ENCODE peak calls at places on chromosomes 5 and 9, in four cellular contexts. X, A, C and I are unnamed samples.

GRCh38 chr9:18077941-18078678 is 395.8 kb upstream of the ADAMTSL1 start:
- DNase-seq in A (no peak), C (no peak), X (no peak), I (no peak)

GRCh38 chr9:134433101-134433500 is 106.8 kb downstream of the RXRA start:
- DNase-seq in X (no peak), A (no peak), C (no peak), I (no peak)

GRCh38 chr9:4464911-4465513 is 25.3 kb upstream of the SLC1A1 start:
- DNase-seq in X (no peak), A (no peak), C (no peak), I (peak)

GRCh38 chr9:88658311-88658822 is 123.4 kb downstream of the NXNL2 start:
- DNase-seq in X (no peak), A (no peak), C (no peak), I (no peak)

GRCh38 chr5:19577882-19578281 is 410.1 kb downstream of the CDH18 start:
- DNase-seq in A (no peak), C (no peak), X (no peak), I (no peak)

GRCh38 chr5:78972654-78973428 is 12.3 kb downstream of the ARSB start:
- DNase-seq in C (no peak), X (no peak), A (no peak), I (no peak)

GRCh38 chr9:8268216-8268878 is 468.8 kb upstream of the DMAC1 start:
- DNase-seq in A (no peak), X (no peak), C (no peak), I (no peak)

GRCh38 chr5:53946405-53947100 is 363.8 kb downstream of the ARL15 start:
- DNase-seq in X (no peak), C (no peak), A (no peak), I (no peak)

GRCh38 chr5:94777163-94777885 is 158.9 kb downstream of the SLF1 start:
- DNase-seq in C (no peak), A (no peak), X (no peak), I (no peak)

GRCh38 chr5:98722188-98722587 is 51.3 kb upstream of the RGMB start:
- DNase-seq in A (no peak), X (no peak), C (no peak), I (no peak)

GRCh38 chr5:178434851-178435250 is 155.3 kb downstream of the COL23A1 start:
- DNase-seq in C (no peak), X (no peak), A (no peak), I (no peak)

GRCh38 chr5:110917161-110917875 is 154.2 kb upstream of the TSLP start:
- DNase-seq in X (no peak), C (no peak), A (no peak), I (no peak)

GRCh38 chr5:177437623-177438022 is 9.0 kb upstream of the PRR7 start:
- DNase-seq in X (no peak), A (no peak), C (no peak), I (no peak)

GRCh38 chr5:176735383-176736265 is 74.7 kb upstream of the UNC5A start:
- DNase-seq in X (no peak), C (no peak), A (no peak), I (no peak)

GRCh38 chr5:172559004-172559932 is 81.8 kb upstream of the NEURL1B start:
- DNase-seq in X (no peak), A (peak), C (no peak), I (no peak)

GRCh38 chr9:1276474-1276873 is 226.3 kb downstream of the DMRT2 start:
- DNase-seq in C (no peak), X (no peak), A (no peak), I (no peak)

GRCh38 chr9:75892168-75892901 is 1.9 kb downstream of the PCSK5 start:
- DNase-seq in C (no peak), X (peak), A (no peak), I (no peak)

GRCh38 chr9:131423171-131423581 is 29.3 kb downstream of the PRRC2B start:
- DNase-seq in X (peak), A (peak), C (no peak), I (no peak)

GRCh38 chr5:33153373-33153772 is 287.4 kb upstream of the TARS1 start:
- DNase-seq in C (no peak), A (no peak), X (no peak), I (no peak)

GRCh38 chr5:128813317-128813716 is 152.0 kb upstream of the SLC27A6 start:
- DNase-seq in X (no peak), A (no peak), C (no peak), I (no peak)

GRCh38 chr5:177233206-177233605 is 70.3 kb downstream of the RAB24 start:
- DNase-seq in C (no peak), X (no peak), A (no peak), I (no peak)

GRCh38 chr9:91192379-91192775 is 169.3 kb downstream of the AUH start:
- DNase-seq in X (no peak), C (no peak), A (no peak), I (peak)

GRCh38 chr9:136394312-136395305 is 5.4 kb downstream of the SNAPC4 start:
- DNase-seq in A (no peak), C (no peak), X (no peak), I (no peak)

GRCh38 chr5:81819556-81820314 is 68.8 kb upstream of the SSBP2 start:
- DNase-seq in C (no peak), A (peak), X (peak), I (no peak)

GRCh38 chr9:85508616-85509015 is 233.1 kb downstream of the AGTPBP1 start:
- DNase-seq in X (peak), A (no peak), C (no peak), I (no peak)

GRCh38 chr9:27085456-27085855 is 23.6 kb upstream of the TEK start:
- DNase-seq in A (no peak), X (no peak), C (no peak), I (no peak)

GRCh38 chr5:10502130-10502529 is 60.5 kb downstream of the ROPN1L start:
- DNase-seq in X (no peak), A (no peak), C (no peak), I (no peak)

GRCh38 chr5:6702633-6703032 is 10.6 kb upstream of the TENT4A start:
- DNase-seq in A (no peak), C (no peak), X (no peak), I (no peak)

GRCh38 chr5:177317959-177318377 is 6.3 kb upstream of the MXD3 start:
- DNase-seq in X (peak), C (peak), A (peak), I (peak)

GRCh38 chr5:27523629-27524028 is 485.2 kb upstream of the CDH9 start:
- DNase-seq in A (no peak), X (no peak), C (no peak), I (no peak)

GRCh38 chr9:70120834-70121510 is 77.3 kb downstream of the MAMDC2 start:
- DNase-seq in C (no peak), X (no peak), A (peak), I (no peak)

GRCh38 chr5:140573683-140574082 is 9.1 kb downstream of the SLC35A4 start:
- DNase-seq in C (no peak), X (no peak), A (no peak), I (no peak)